ENCODE peak calls at places on chromosomes 6 and 20, in five cellular contexts. H, J, N, P and O are unnamed samples.

GRCh38 chr6:28587011-28587745 is 61.5 kb downstream of the GPX5 start:
- DNase-seq in H (peak; percentile 85), J (no peak), N (no peak), P (peak; percentile 82), O (peak; percentile 80)

GRCh38 chr6:9412951-9413559 is 977.7 kb upstream of the SLC35B3 start:
- DNase-seq in H (no peak), J (peak; percentile 17), N (no peak), P (peak; percentile 41), O (peak; percentile 35)

GRCh38 chr20:36506253-36506652 is 35.1 kb upstream of the MYL9 start:
- DNase-seq in H (no peak), J (peak; percentile 30), N (no peak), P (peak; percentile 63), O (no peak)

GRCh38 chr6:96249748-96250147 is 234.0 kb downstream of the FUT9 start:
- DNase-seq in H (no peak), J (no peak), N (no peak), P (no peak), O (no peak)

GRCh38 chr6:35602133-35602946 is 86.4 kb downstream of the FKBP5 start:
- DNase-seq in H (no peak), J (no peak), N (no peak), P (peak; percentile 35), O (peak; percentile 24)

GRCh38 chr20:8019998-8020247 is 362 bp upstream of the TMX4 start:
- DNase-seq in H (no peak), J (no peak), N (no peak), P (no peak), O (no peak)

GRCh38 chr20:40265872-40266533 is 423.0 kb downstream of the MAFB start:
- DNase-seq in H (no peak), J (no peak), N (no peak), P (peak; percentile 35), O (peak; percentile 35)

GRCh38 chr6:71072508-71072907 is 115.6 kb upstream of the B3GAT2 start:
- DNase-seq in H (no peak), J (no peak), N (no peak), P (no peak), O (no peak)

GRCh38 chr20:10236540-10237533 is 18.2 kb downstream of the SNAP25 start:
- DNase-seq in H (no peak), J (no peak), N (no peak), P (no peak), O (no peak)

GRCh38 chr20:10240655-10241054 is 22.0 kb downstream of the SNAP25 start:
- DNase-seq in H (no peak), J (no peak), N (no peak), P (no peak), O (no peak)

GRCh38 chr20:10239954-10240353 is 21.3 kb downstream of the SNAP25 start:
- DNase-seq in H (no peak), J (no peak), N (no peak), P (peak; percentile 58), O (no peak)

GRCh38 chr20:10247440-10247839 is 28.8 kb downstream of the SNAP25 start:
- DNase-seq in H (no peak), J (no peak), N (no peak), P (no peak), O (no peak)

GRCh38 chr20:10242166-10242565 is 23.5 kb downstream of the SNAP25 start:
- DNase-seq in H (no peak), J (no peak), N (no peak), P (no peak), O (no peak)
- TF ChIP-seq TAF1 in H (no peak), J (no peak), N (no peak), P (no peak), O (no peak)

GRCh38 chr6:47405273-47405672 is 72.3 kb upstream of the CD2AP start:
- DNase-seq in H (no peak), J (no peak), N (no peak), P (no peak), O (no peak)

GRCh38 chr6:47403801-47404200 is 73.8 kb upstream of the CD2AP start:
- DNase-seq in H (no peak), J (no peak), N (no peak), P (no peak), O (no peak)

GRCh38 chr6:47407295-47408281 is 70.0 kb upstream of the CD2AP start:
- DNase-seq in H (no peak), J (no peak), N (no peak), P (no peak), O (no peak)

GRCh38 chr6:47400581-47400980 is 77.0 kb upstream of the CD2AP start:
- DNase-seq in H (no peak), J (no peak), N (no peak), P (no peak), O (no peak)

GRCh38 chr6:47404436-47404835 is 73.2 kb upstream of the CD2AP start:
- DNase-seq in H (no peak), J (no peak), N (no peak), P (no peak), O (no peak)
- H2AFZ ChIP-seq in H (no peak overlapping the region), J (no peak overlapping the region), N (no peak overlapping the region), P (no peak overlapping the region), O (no peak overlapping the region)

DNA sequence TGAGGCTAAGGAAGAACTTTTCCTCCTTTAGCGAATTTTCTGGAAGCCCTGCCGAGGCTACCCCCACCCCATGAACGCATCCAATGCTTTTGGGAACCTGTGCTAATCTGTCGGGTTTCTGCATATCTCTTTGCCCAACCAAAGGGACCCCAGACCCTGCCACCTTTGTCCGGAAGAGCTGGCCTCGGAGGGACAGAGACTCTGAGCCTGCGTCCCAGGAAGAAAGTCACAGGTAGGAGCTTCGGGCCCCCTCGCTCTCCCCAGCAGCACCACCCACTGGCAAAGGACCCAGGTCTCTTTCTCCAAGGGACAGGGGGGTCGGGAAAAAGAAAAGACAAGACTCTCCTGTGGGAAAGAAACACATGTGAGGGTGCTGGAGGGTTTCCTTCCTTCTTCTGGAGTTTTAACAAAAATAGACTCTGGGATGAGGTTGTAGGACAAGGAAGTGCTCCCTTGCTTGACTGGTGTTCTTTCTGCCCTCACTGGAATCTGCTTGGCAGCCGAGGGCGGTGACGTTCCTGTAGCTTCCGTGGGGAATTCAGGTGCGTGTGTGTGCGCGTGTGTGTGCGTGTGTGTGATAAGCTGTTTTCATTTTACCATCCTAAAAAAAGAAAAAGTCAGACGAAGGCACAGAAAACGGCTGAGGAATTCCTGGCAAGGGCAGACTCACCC is 16.3 kb upstream of the FOXC1 start:
- DNase-seq in H (peak; percentile 40), J (no peak), N (no peak), P (no peak), O (peak; percentile 18)
- TF ChIP-seq TAF1 in H (no peak), J (no peak), N (no peak), P (no peak), O (no peak)

GRCh38 chr6:169934699-169935347 is 183.4 kb downstream of the ERMARD start:
- DNase-seq in H (no peak), J (no peak), N (no peak), P (no peak), O (no peak)
- H2AFZ ChIP-seq in H (no peak overlapping the region), J (no peak overlapping the region), N (no peak overlapping the region), P (no peak overlapping the region), O (no peak overlapping the region)

DNA sequence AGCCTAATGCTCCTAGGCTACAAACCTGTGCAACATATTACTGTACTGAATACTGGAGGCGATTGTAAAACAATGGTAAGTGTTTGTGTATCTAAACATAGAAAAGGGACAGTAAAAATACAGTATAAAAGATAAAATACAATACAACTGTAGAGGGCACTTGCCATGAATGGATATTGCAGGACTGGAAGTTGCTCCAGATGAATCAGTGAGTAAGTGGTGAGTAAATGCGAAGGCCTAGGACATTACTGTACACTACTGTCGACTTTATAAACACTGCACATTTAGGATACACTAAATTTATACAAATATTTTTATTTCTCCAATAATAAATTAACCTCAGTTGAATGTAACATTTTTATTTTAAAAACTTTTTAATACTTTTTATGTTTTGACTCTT is 485.0 kb downstream of the MMUT start:
- DNase-seq in H (no peak), J (no peak), N (no peak), P (no peak), O (no peak)
- TF ChIP-seq TAF1 in H (no peak), J (no peak), N (no peak), P (no peak), O (no peak)

GRCh38 chr6:108796875-108797274 is 51.3 kb upstream of the ARMC2 start:
- DNase-seq in H (no peak), J (no peak), N (no peak), P (no peak), O (no peak)
- H2AFZ ChIP-seq in H (no peak overlapping the region), J (no peak overlapping the region), N (no peak overlapping the region), P (no peak overlapping the region), O (peak overlapping the region; percentile 23)